ENCODE peak calls at places on chromosome X, in seven cellular contexts. One of them, this sample, is unnamed.
A peak's percentile ranks its signal among the peaks of the same experiment; 100 is the strongest.

GRCh38 chrX:109463729-109464128 is 18.2 kb downstream of the GUCY2F start:
- DNase-seq in heart left ventricle: no peak
- DNase-seq in body of pancreas: no peak
- DNase-seq in tibial nerve: no peak
- DNase-seq in stomach: no peak
- DNase-seq in right lobe of liver: no peak
- DNase-seq in esophagus squamous epithelium: no peak
- DNase-seq in this sample: no peak

GRCh38 chrX:1265061-1265460 is 3.6 kb upstream of the CSF2RA start:
- DNase-seq in heart left ventricle: no peak
- DNase-seq in body of pancreas: no peak
- DNase-seq in tibial nerve: no peak
- DNase-seq in stomach: no peak
- DNase-seq in right lobe of liver: no peak
- DNase-seq in esophagus squamous epithelium: no peak
- DNase-seq in this sample: peak; percentile 12

GRCh38 chrX:115040417-115040816 is 23.0 kb upstream of the IL13RA2 start:
- DNase-seq in heart left ventricle: no peak
- DNase-seq in body of pancreas: no peak
- DNase-seq in tibial nerve: no peak
- DNase-seq in stomach: no peak
- DNase-seq in right lobe of liver: no peak
- DNase-seq in esophagus squamous epithelium: no peak
- DNase-seq in this sample: no peak

GRCh38 chrX:70664726-70665125 is 220.1 kb downstream of the DLG3 start:
- DNase-seq in heart left ventricle: no peak
- DNase-seq in body of pancreas: peak; percentile 37
- DNase-seq in tibial nerve: no peak
- DNase-seq in stomach: no peak
- DNase-seq in right lobe of liver: no peak
- DNase-seq in esophagus squamous epithelium: no peak
- DNase-seq in this sample: no peak

GRCh38 chrX:114077773-114078172 is 506.1 kb upstream of the HTR2C start:
- DNase-seq in heart left ventricle: no peak
- DNase-seq in body of pancreas: no peak
- DNase-seq in tibial nerve: no peak
- DNase-seq in stomach: no peak
- DNase-seq in right lobe of liver: no peak
- DNase-seq in esophagus squamous epithelium: no peak
- DNase-seq in this sample: no peak

GRCh38 chrX:40062525-40063193 is 35.1 kb downstream of the BCOR start:
- DNase-seq in heart left ventricle: no peak
- DNase-seq in body of pancreas: no peak
- DNase-seq in tibial nerve: no peak
- DNase-seq in stomach: no peak
- DNase-seq in right lobe of liver: no peak
- DNase-seq in esophagus squamous epithelium: no peak
- DNase-seq in this sample: no peak

GRCh38 chrX:119266364-119266995 is 30.4 kb downstream of the PGRMC1 start:
- DNase-seq in heart left ventricle: no peak
- DNase-seq in body of pancreas: peak; percentile 3
- DNase-seq in tibial nerve: no peak
- DNase-seq in stomach: no peak
- DNase-seq in right lobe of liver: no peak
- DNase-seq in esophagus squamous epithelium: no peak
- DNase-seq in this sample: no peak

GRCh38 chrX:17488036-17488435 is 113.0 kb downstream of the NHS start:
- DNase-seq in heart left ventricle: no peak
- DNase-seq in body of pancreas: no peak
- DNase-seq in tibial nerve: no peak
- DNase-seq in stomach: no peak
- DNase-seq in right lobe of liver: no peak
- DNase-seq in esophagus squamous epithelium: no peak
- DNase-seq in this sample: no peak

GRCh38 chrX:41386222-41386990 is 52.4 kb downstream of the DDX3X start:
- DNase-seq in heart left ventricle: no peak
- DNase-seq in body of pancreas: no peak
- DNase-seq in tibial nerve: no peak
- DNase-seq in stomach: no peak
- DNase-seq in right lobe of liver: no peak
- DNase-seq in esophagus squamous epithelium: no peak
- DNase-seq in this sample: no peak

GRCh38 chrX:56726609-56727008 is 2.4 kb upstream of the NBDY start:
- DNase-seq in heart left ventricle: no peak
- DNase-seq in body of pancreas: peak; percentile 23
- DNase-seq in tibial nerve: no peak
- DNase-seq in stomach: no peak
- DNase-seq in right lobe of liver: no peak
- DNase-seq in esophagus squamous epithelium: no peak
- DNase-seq in this sample: no peak

GRCh38 chrX:40615976-40616375 is 7.3 kb upstream of the MPC1L start:
- DNase-seq in heart left ventricle: no peak
- DNase-seq in body of pancreas: no peak
- DNase-seq in tibial nerve: no peak
- DNase-seq in stomach: no peak
- DNase-seq in right lobe of liver: no peak
- DNase-seq in esophagus squamous epithelium: no peak
- DNase-seq in this sample: no peak

GRCh38 chrX:29470029-29470428 is 745.3 kb upstream of the MAGEB2 start:
- DNase-seq in heart left ventricle: no peak
- DNase-seq in body of pancreas: no peak
- DNase-seq in tibial nerve: no peak
- DNase-seq in stomach: no peak
- DNase-seq in right lobe of liver: no peak
- DNase-seq in esophagus squamous epithelium: no peak
- DNase-seq in this sample: no peak

GRCh38 chrX:12974217-12974796 is 603 bp upstream of the TMSB4X start:
- DNase-seq in heart left ventricle: peak; percentile 79
- DNase-seq in body of pancreas: peak; percentile 65
- DNase-seq in tibial nerve: peak; percentile 38
- DNase-seq in stomach: peak; percentile 69
- DNase-seq in right lobe of liver: peak; percentile 53
- DNase-seq in esophagus squamous epithelium: no peak
- DNase-seq in this sample: peak; percentile 90

GRCh38 chrX:144075432-144075831 is 191.6 kb downstream of the UBE2NL start:
- DNase-seq in heart left ventricle: no peak
- DNase-seq in body of pancreas: no peak
- DNase-seq in tibial nerve: no peak
- DNase-seq in stomach: no peak
- DNase-seq in right lobe of liver: no peak
- DNase-seq in esophagus squamous epithelium: no peak
- DNase-seq in this sample: no peak

GRCh38 chrX:26918633-26919032 is 544.5 kb downstream of the PPP4R3C start:
- DNase-seq in heart left ventricle: no peak
- DNase-seq in body of pancreas: peak; percentile 2
- DNase-seq in tibial nerve: no peak
- DNase-seq in stomach: no peak
- DNase-seq in right lobe of liver: no peak
- DNase-seq in esophagus squamous epithelium: no peak
- DNase-seq in this sample: no peak

GRCh38 chrX:57918750-57919436 is 8.6 kb upstream of the ZXDA start:
- DNase-seq in heart left ventricle: peak; percentile 37
- DNase-seq in body of pancreas: peak; percentile 70
- DNase-seq in tibial nerve: no peak
- DNase-seq in stomach: peak; percentile 32
- DNase-seq in right lobe of liver: no peak
- DNase-seq in esophagus squamous epithelium: no peak
- DNase-seq in this sample: no peak

GRCh38 chrX:130100180-130100579 is 10.1 kb downstream of the ELF4 start:
- DNase-seq in heart left ventricle: peak; percentile 73
- DNase-seq in body of pancreas: peak; percentile 48
- DNase-seq in tibial nerve: peak; percentile 68
- DNase-seq in stomach: no peak
- DNase-seq in right lobe of liver: no peak
- DNase-seq in esophagus squamous epithelium: no peak
- DNase-seq in this sample: no peak

GRCh38 chrX:18377802-18378201 is 23.3 kb upstream of the SCML2 start:
- DNase-seq in heart left ventricle: no peak
- DNase-seq in body of pancreas: peak; percentile 26
- DNase-seq in tibial nerve: no peak
- DNase-seq in stomach: peak; percentile 27
- DNase-seq in right lobe of liver: no peak
- DNase-seq in esophagus squamous epithelium: no peak
- DNase-seq in this sample: no peak

GRCh38 chrX:39484669-39485068 is 613.1 kb downstream of the BCOR start:
- DNase-seq in heart left ventricle: no peak
- DNase-seq in body of pancreas: no peak
- DNase-seq in tibial nerve: no peak
- DNase-seq in stomach: no peak
- DNase-seq in right lobe of liver: no peak
- DNase-seq in esophagus squamous epithelium: no peak
- DNase-seq in this sample: no peak

GRCh38 chrX:148530464-148531077 is 30.2 kb downstream of the AFF2 start:
- DNase-seq in heart left ventricle: no peak
- DNase-seq in body of pancreas: peak; percentile 3
- DNase-seq in tibial nerve: no peak
- DNase-seq in stomach: no peak
- DNase-seq in right lobe of liver: no peak
- DNase-seq in esophagus squamous epithelium: no peak
- DNase-seq in this sample: no peak

GRCh38 chrX:1906028-1906427 is 291.2 kb downstream of the ASMT start:
- DNase-seq in heart left ventricle: no peak
- DNase-seq in body of pancreas: no peak
- DNase-seq in tibial nerve: no peak
- DNase-seq in stomach: no peak
- DNase-seq in right lobe of liver: no peak
- DNase-seq in esophagus squamous epithelium: no peak
- DNase-seq in this sample: no peak

GRCh38 chrX:149825424-149825823 is 43.7 kb downstream of the MAGEA9 start:
- DNase-seq in heart left ventricle: no peak
- DNase-seq in body of pancreas: peak; percentile 7
- DNase-seq in tibial nerve: no peak
- DNase-seq in stomach: no peak
- DNase-seq in right lobe of liver: no peak
- DNase-seq in esophagus squamous epithelium: no peak
- DNase-seq in this sample: peak; percentile 74

GRCh38 chrX:9647475-9647874 is 118.2 kb downstream of the GPR143 start:
- DNase-seq in heart left ventricle: no peak
- DNase-seq in body of pancreas: no peak
- DNase-seq in tibial nerve: no peak
- DNase-seq in stomach: no peak
- DNase-seq in right lobe of liver: no peak
- DNase-seq in esophagus squamous epithelium: no peak
- DNase-seq in this sample: no peak
- H3K27ac ChIP-seq in heart left ventricle: peak overlapping the region; percentile 29
- H3K27ac ChIP-seq in body of pancreas: no peak overlapping the region
- H3K27ac ChIP-seq in tibial nerve: peak overlapping the region; percentile 54
- H3K27ac ChIP-seq in stomach: peak overlapping the region; percentile 69
- H3K27ac ChIP-seq in right lobe of liver: no peak overlapping the region
- H3K27ac ChIP-seq in esophagus squamous epithelium: no peak overlapping the region
- H3K27ac ChIP-seq in this sample: no peak overlapping the region

GRCh38 chrX:45718676-45719075 is 518.0 kb upstream of the DIPK2B start:
- DNase-seq in heart left ventricle: no peak
- DNase-seq in body of pancreas: no peak
- DNase-seq in tibial nerve: no peak
- DNase-seq in stomach: no peak
- DNase-seq in right lobe of liver: no peak
- DNase-seq in esophagus squamous epithelium: no peak
- DNase-seq in this sample: no peak

GRCh38 chrX:45714864-45715263 is 514.2 kb upstream of the DIPK2B start:
- DNase-seq in heart left ventricle: no peak
- DNase-seq in body of pancreas: peak; percentile 7
- DNase-seq in tibial nerve: no peak
- DNase-seq in stomach: no peak
- DNase-seq in right lobe of liver: no peak
- DNase-seq in esophagus squamous epithelium: no peak
- DNase-seq in this sample: no peak

GRCh38 chrX:45716747-45717146 is 516.1 kb upstream of the DIPK2B start:
- DNase-seq in heart left ventricle: no peak
- DNase-seq in body of pancreas: no peak
- DNase-seq in tibial nerve: no peak
- DNase-seq in stomach: no peak
- DNase-seq in right lobe of liver: no peak
- DNase-seq in esophagus squamous epithelium: no peak
- DNase-seq in this sample: no peak

GRCh38 chrX:45712067-45712466 is 511.4 kb upstream of the DIPK2B start:
- DNase-seq in heart left ventricle: no peak
- DNase-seq in body of pancreas: no peak
- DNase-seq in tibial nerve: no peak
- DNase-seq in stomach: no peak
- DNase-seq in right lobe of liver: no peak
- DNase-seq in esophagus squamous epithelium: no peak
- DNase-seq in this sample: no peak

GRCh38 chrX:45715787-45716186 is 515.1 kb upstream of the DIPK2B start:
- DNase-seq in heart left ventricle: no peak
- DNase-seq in body of pancreas: no peak
- DNase-seq in tibial nerve: no peak
- DNase-seq in stomach: no peak
- DNase-seq in right lobe of liver: no peak
- DNase-seq in esophagus squamous epithelium: no peak
- DNase-seq in this sample: no peak
- H3K4me1 ChIP-seq in heart left ventricle: no peaks in the 10 kb centered on the region
- H3K4me1 ChIP-seq in body of pancreas: no peaks in the 10 kb centered on the region
- H3K4me1 ChIP-seq in tibial nerve: no peaks in the 10 kb centered on the region
- H3K4me1 ChIP-seq in stomach: no peaks in the 10 kb centered on the region
- H3K4me1 ChIP-seq in right lobe of liver: no peaks in the 10 kb centered on the region
- H3K4me1 ChIP-seq in esophagus squamous epithelium: no peaks in the 10 kb centered on the region
- H3K4me1 ChIP-seq in this sample: peaks cover 15% of the 10 kb centered on the region

DNA sequence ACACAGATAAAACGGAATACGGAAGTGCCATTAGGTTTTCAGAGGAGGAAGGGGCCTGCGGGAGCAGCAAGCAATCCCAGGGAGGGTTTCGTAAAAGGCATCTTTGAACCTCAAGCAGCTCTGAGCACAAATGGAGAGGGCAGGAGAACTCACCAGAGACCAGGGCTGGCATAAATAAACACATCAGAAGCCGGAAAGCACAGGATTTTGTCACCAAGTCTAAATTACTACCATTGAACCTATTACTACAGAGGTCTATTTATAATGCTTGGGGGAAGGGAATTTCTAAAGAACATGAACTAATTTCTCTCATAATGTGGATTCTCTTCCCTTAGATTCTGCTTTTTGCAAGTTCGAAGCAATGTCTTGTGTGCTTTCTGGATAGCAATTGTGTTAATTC is 39.6 kb upstream of the MBTPS2 start:
- DNase-seq in heart left ventricle: no peak
- DNase-seq in body of pancreas: no peak
- DNase-seq in tibial nerve: no peak
- DNase-seq in stomach: no peak
- DNase-seq in right lobe of liver: no peak
- DNase-seq in esophagus squamous epithelium: no peak
- DNase-seq in this sample: no peak
- TF ChIP-seq POLR2A in heart left ventricle: no peak
- TF ChIP-seq POLR2A in body of pancreas: no peak
- TF ChIP-seq POLR2A in tibial nerve: no peak
- TF ChIP-seq POLR2A in stomach: no peak
- TF ChIP-seq POLR2A in right lobe of liver: no peak
- TF ChIP-seq POLR2A in esophagus squamous epithelium: no peak
- TF ChIP-seq POLR2A in this sample: no peak

DNA sequence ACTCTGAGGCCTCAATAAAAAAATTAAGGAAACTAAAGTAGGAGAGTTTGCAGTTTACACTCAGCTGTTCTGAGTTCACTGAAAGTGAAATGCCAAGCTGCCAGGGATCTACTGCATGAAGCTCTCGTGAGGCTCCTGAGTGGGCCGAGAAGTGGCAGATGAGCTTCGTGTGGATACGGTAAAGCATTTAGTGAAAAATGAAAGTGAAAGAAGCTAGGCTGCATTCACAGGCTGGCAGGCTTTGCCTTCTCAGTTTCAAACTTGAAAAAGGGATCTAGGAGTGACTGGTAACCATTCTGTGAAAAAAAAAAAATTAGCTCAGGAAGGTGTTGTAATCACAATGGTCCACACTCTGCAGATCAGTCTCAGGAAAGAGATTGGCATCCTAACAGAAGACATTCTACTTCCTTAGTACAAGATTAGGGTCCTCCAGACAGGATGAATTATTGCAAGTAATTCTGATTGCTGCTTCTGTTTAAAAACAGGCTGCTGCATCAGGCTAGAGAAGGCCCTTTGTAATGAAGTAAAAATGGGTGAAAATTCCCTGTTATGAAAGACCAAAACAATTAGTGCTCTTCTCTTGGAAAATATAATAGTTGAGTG is 679.9 kb downstream of the RPA4 start:
- DNase-seq in heart left ventricle: peak; percentile 36
- DNase-seq in body of pancreas: peak; percentile 28
- DNase-seq in tibial nerve: no peak
- DNase-seq in stomach: peak; percentile 31
- DNase-seq in right lobe of liver: peak; percentile 53
- DNase-seq in esophagus squamous epithelium: no peak
- DNase-seq in this sample: peak; percentile 80
- H3K27ac ChIP-seq in heart left ventricle: peak overlapping the region; percentile 33
- H3K27ac ChIP-seq in body of pancreas: no peak overlapping the region
- H3K27ac ChIP-seq in tibial nerve: peak overlapping the region; percentile 67
- H3K27ac ChIP-seq in stomach: peak overlapping the region; percentile 40
- H3K27ac ChIP-seq in right lobe of liver: peak overlapping the region; percentile 13
- H3K27ac ChIP-seq in esophagus squamous epithelium: no peak overlapping the region
- H3K27ac ChIP-seq in this sample: peak overlapping the region; percentile 70